ENCODE peak calls at places on chromosomes 2 and 18, in seven cellular contexts. One of them, this sample, is unnamed.

GRCh38 chr2:181753686-181754085 is 73.4 kb upstream of the NEUROD1 start:
- DNase-seq in right cardiac atrium: no peak
- DNase-seq in tibial nerve: no peak
- DNase-seq in LHCN-M2: no peak
- DNase-seq in islet precursor cell: no peak
- DNase-seq in right lobe of liver: no peak
- DNase-seq in upper lobe of right lung: no peak
- DNase-seq in this sample: no peak

GRCh38 chr2:28647682-28648081 is 103.9 kb upstream of the PPP1CB start:
- DNase-seq in right lobe of liver: no peak
- DNase-seq in right cardiac atrium: no peak
- DNase-seq in islet precursor cell: no peak
- DNase-seq in LHCN-M2: peak
- DNase-seq in upper lobe of right lung: no peak
- DNase-seq in tibial nerve: no peak
- DNase-seq in this sample: no peak

GRCh38 chr18:3055861-3056260 is 42.9 kb upstream of the LPIN2 start:
- DNase-seq in upper lobe of right lung: no peak
- DNase-seq in islet precursor cell: peak
- DNase-seq in LHCN-M2: no peak
- DNase-seq in tibial nerve: no peak
- DNase-seq in right cardiac atrium: no peak
- DNase-seq in right lobe of liver: no peak
- DNase-seq in this sample: peak

GRCh38 chr2:17621781-17622180 is 81.3 kb downstream of the VSNL1 start:
- DNase-seq in tibial nerve: no peak
- DNase-seq in LHCN-M2: peak
- DNase-seq in right lobe of liver: no peak
- DNase-seq in upper lobe of right lung: no peak
- DNase-seq in islet precursor cell: peak
- DNase-seq in right cardiac atrium: no peak
- DNase-seq in this sample: no peak

GRCh38 chr18:78601923-78602322 is 377.7 kb upstream of the SALL3 start:
- DNase-seq in islet precursor cell: peak
- DNase-seq in right cardiac atrium: no peak
- DNase-seq in LHCN-M2: no peak
- DNase-seq in upper lobe of right lung: no peak
- DNase-seq in right lobe of liver: no peak
- DNase-seq in tibial nerve: no peak
- DNase-seq in this sample: no peak

GRCh38 chr2:74567862-74568261 is 13.3 kb downstream of the DOK1 start:
- DNase-seq in LHCN-M2: peak
- DNase-seq in right lobe of liver: no peak
- DNase-seq in tibial nerve: no peak
- DNase-seq in islet precursor cell: peak
- DNase-seq in upper lobe of right lung: no peak
- DNase-seq in right cardiac atrium: no peak
- DNase-seq in this sample: no peak

GRCh38 chr2:29920130-29920577 is 1.2 kb downstream of the ALK start:
- DNase-seq in islet precursor cell: peak
- DNase-seq in upper lobe of right lung: peak
- DNase-seq in right cardiac atrium: peak
- DNase-seq in LHCN-M2: peak
- DNase-seq in tibial nerve: no peak
- DNase-seq in right lobe of liver: peak
- DNase-seq in this sample: peak

GRCh38 chr2:85834456-85834855 is 54.3 kb downstream of the ST3GAL5 start:
- DNase-seq in right cardiac atrium: no peak
- DNase-seq in tibial nerve: no peak
- DNase-seq in LHCN-M2: peak
- DNase-seq in upper lobe of right lung: no peak
- DNase-seq in islet precursor cell: no peak
- DNase-seq in right lobe of liver: no peak
- DNase-seq in this sample: no peak

GRCh38 chr2:240507778-240508251 is 50.0 kb downstream of the ANKMY1 start:
- DNase-seq in upper lobe of right lung: peak
- DNase-seq in LHCN-M2: no peak
- DNase-seq in right lobe of liver: no peak
- DNase-seq in islet precursor cell: peak
- DNase-seq in right cardiac atrium: no peak
- DNase-seq in tibial nerve: no peak
- DNase-seq in this sample: no peak